ENCODE peak calls at places on chromosomes 13 and 19, in six cellular contexts. V, U, P, R, Y and S are unnamed samples.

GRCh38 chr13:97834255-97834654 is 119.2 kb upstream of the IPO5 start:
- DNase-seq in U (no peak), V (no peak), Y (no peak), P (no peak), R (no peak), S (no peak)

GRCh38 chr19:2503521-2504109 is 27.7 kb downstream of the GADD45B start:
- DNase-seq in P (peak), V (no peak), Y (peak), U (no peak), R (peak), S (peak)

GRCh38 chr19:34171539-34171876 is 796 bp upstream of the LSM14A start:
- DNase-seq in Y (no peak), P (peak), V (no peak), U (peak), R (peak), S (peak)

GRCh38 chr13:112448621-112449544 is 72.7 kb downstream of the SPACA7 start:
- DNase-seq in R (no peak), V (no peak), P (no peak), U (no peak), Y (no peak), S (no peak)

GRCh38 chr13:112187527-112188297 is 120.8 kb downstream of the SOX1 start:
- DNase-seq in P (no peak), Y (no peak), U (no peak), V (no peak), R (no peak), S (no peak)

GRCh38 chr19:57813919-57814504 is 701 bp downstream of the ZNF552 start:
- DNase-seq in V (no peak), Y (peak), U (no peak), R (no peak), P (no peak), S (no peak)

GRCh38 chr13:91904597-91904996 is 506.2 kb downstream of the GPC5 start:
- DNase-seq in U (no peak), P (no peak), V (no peak), R (no peak), Y (no peak), S (no peak)

GRCh38 chr19:49338691-49339363 is 3.6 kb downstream of the CD37 start:
- DNase-seq in U (no peak), V (peak), R (no peak), P (no peak), Y (peak), S (peak)

GRCh38 chr13:80873589-80873988 is 532.7 kb upstream of the SPRY2 start:
- DNase-seq in P (no peak), R (no peak), U (no peak), Y (peak), V (no peak), S (peak)

GRCh38 chr19:49363265-49364082 is at the start of gene DKKL1:
- DNase-seq in P (peak), U (peak), R (peak), Y (peak), V (peak), S (peak)